ENCODE peak calls at places on chromosomes 1 and 21, in seven cellular contexts. C, P, F, B, O, Q and U are unnamed samples. For H3K4me1, the result is how much of the 10 kb centered on the place peaks cover.

GRCh38 chr1:59323879-59324278 is 27.0 kb downstream of the FGGY start:
- DNase-seq in C (no peak), P (peak), F (no peak), B (no peak), O (no peak), Q (no peak), U (no peak)

GRCh38 chr1:31689821-31690220 is 14.0 kb downstream of the COL16A1 start:
- DNase-seq in C (peak), P (peak), F (no peak), B (no peak), O (no peak), Q (peak), U (no peak)

GRCh38 chr1:185245466-185245865 is 71.6 kb downstream of the IVNS1ABP start:
- DNase-seq in C (no peak), P (no peak), F (no peak), B (no peak), O (no peak), Q (peak), U (no peak)

GRCh38 chr21:46368533-46369285 is 44.8 kb downstream of the PCNT start:
- DNase-seq in C (no peak), P (peak), F (no peak), B (peak), O (no peak), Q (no peak), U (no peak)

GRCh38 chr1:17419626-17420328 is 19.7 kb downstream of the RCC2 start:
- DNase-seq in C (peak), P (peak), F (peak), B (peak), O (peak), Q (peak), U (peak)

GRCh38 chr1:108199231-108199657 is 899 bp downstream of the SLC25A24 start:
- DNase-seq in C (peak), P (peak), F (peak), B (no peak), O (peak), Q (peak), U (peak)

GRCh38 chr1:51484591-51484990 is 34.5 kb downstream of the EPS15 start:
- DNase-seq in C (no peak), P (peak), F (no peak), B (no peak), O (no peak), Q (no peak), U (no peak)

GRCh38 chr1:212595787-212596714 is 12.5 kb upstream of the ATF3 start:
- DNase-seq in C (peak), P (peak), F (no peak), B (no peak), O (peak), Q (peak), U (peak)

GRCh38 chr1:162373541-162374375 is 2.9 kb downstream of the SPATA46 start:
- DNase-seq in C (no peak), P (no peak), F (no peak), B (no peak), O (no peak), Q (peak), U (no peak)

GRCh38 chr1:184624626-184625025 is 130.0 kb downstream of the EDEM3 start:
- DNase-seq in C (no peak), P (peak), F (no peak), B (no peak), O (no peak), Q (no peak), U (no peak)

GRCh38 chr21:31912501-31912900 is 39.7 kb downstream of the HUNK start:
- DNase-seq in C (no peak), P (no peak), F (no peak), B (no peak), O (no peak), Q (no peak), U (no peak)

GRCh38 chr1:206703647-206704046 is 18.9 kb downstream of the MAPKAPK2 start:
- DNase-seq in C (no peak), P (no peak), F (no peak), B (no peak), O (no peak), Q (no peak), U (no peak)

GRCh38 chr1:89610457-89610991 is 22.4 kb upstream of the LRRC8C start:
- DNase-seq in C (no peak), P (no peak), F (no peak), B (peak), O (no peak), Q (no peak), U (no peak)

GRCh38 chr1:50027794-50028193 is 4.0 kb upstream of the AGBL4 start:
- DNase-seq in C (no peak), P (no peak), F (no peak), B (no peak), O (no peak), Q (no peak), U (no peak)
- H3K4me1 ChIP-seq in C (under half), P (under half), F (under half), B (under half), O (under half), Q (under half), U (under half)

DNA sequence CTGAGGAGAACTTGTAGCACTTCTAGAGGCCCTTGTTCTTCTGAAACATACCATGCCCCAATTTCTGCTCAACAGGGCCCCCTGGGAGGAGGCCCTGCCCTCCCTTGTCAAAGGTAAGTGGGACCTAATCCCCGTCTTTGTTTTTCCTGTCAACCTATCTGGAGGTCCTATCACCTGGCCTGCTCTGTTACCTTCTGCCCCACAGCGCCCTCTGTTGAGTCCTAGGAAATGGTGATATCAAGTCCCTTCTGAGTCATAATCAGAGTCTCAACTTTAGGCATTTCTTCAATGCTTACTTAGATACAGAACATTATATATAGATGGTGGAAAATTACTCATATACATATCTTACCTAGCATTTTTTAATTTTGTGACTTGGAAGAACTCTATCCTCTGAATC is 28.2 kb upstream of the FCRL4 start:
- DNase-seq in C (peak), P (no peak), F (peak), B (no peak), O (no peak), Q (no peak), U (peak)
- TF ChIP-seq CTCF in C (peak), P (peak), F (peak), B (no peak), O (no peak), Q (no peak), U (peak)

DNA sequence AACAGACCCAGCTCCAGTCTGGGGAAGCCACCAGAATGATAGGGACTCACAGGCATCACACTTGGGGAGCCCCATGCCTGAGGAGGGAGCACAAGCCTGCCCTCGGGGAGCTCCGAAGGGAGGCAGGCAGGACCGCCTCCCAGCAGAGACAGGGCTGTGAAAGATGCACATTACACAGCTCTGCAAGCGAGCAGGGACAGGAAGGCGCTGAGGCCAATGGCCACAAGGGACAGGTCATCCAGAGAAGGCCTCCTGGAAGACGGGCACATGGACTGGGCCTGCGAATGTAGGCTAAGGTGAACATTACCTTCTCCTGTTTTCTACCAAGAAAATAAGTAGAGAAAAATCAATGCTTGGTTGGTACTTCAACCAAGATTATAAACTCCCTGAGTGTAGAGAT is 4.2 kb downstream of the NPR1 start:
- DNase-seq in C (no peak), P (no peak), F (no peak), B (no peak), O (no peak), Q (no peak), U (no peak)
- H3K4me3 ChIP-seq in C (no peak), P (no peak), F (no peak), B (no peak), O (no peak), Q (no peak), U (no peak)

DNA sequence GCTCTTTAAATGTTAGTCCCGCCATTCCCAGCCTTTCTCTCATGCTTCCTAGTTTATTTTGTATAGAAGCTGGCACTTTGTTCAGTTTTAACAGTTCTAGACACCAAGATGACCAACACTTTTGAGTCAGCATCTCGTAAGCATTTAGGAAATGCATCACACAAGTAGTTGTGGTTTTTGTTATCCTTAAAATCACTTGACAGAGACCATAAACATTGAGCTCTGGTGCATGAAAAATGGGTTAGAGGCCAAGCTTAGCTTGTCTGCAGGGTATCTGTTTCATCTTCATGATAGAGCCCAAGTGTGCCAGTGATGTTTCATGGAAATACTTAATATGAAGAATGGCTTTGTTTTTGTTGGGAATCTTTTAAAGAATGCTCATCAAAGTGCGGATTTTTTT is 159.7 kb downstream of the DISP1 start:
- DNase-seq in C (peak), P (peak), F (no peak), B (no peak), O (no peak), Q (peak), U (no peak)
- H3K4me1 ChIP-seq in C (under half), P (under half), F (under half), B (under half), O (under half), Q (under half), U (under half)

DNA sequence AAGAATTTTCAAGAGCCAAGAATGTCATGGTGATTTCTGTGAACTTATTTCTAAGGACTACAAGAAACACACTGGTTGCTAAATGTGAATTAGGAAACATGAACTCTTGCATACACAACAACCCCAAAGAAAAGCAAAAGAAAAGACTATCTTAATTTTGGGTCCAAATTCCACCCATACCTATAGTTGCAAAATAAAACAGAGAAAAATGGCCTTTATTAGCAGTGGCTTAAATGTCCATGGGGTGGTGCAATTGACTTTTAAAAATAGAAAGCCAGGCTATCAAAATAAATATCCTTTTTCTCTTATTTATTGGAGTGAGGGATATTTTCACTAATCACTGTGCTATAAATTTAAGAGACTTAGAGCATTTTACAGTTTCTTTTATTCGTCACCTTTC is 80.9 kb upstream of the DPYD start:
- DNase-seq in C (no peak), P (no peak), F (no peak), B (no peak), O (no peak), Q (peak), U (no peak)
- TF ChIP-seq CTCF in C (peak), P (peak), F (no peak), B (no peak), O (no peak), Q (peak), U (peak)

DNA sequence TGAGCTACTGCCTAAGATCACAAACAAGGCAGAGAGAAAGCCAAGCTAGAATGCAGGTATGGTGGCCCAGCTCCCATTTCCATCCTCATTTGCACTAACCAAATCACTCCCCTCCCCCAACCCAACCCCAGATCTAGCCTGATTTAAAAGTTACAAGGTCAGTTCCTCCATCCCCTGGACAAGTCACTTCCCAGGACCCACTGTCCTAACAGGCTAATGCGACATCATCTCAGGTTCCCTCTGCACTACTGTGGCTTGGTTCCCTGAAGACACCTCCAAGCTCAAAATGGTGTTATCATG is 2.4 kb downstream of the F11R start:
- DNase-seq in C (no peak), P (no peak), F (no peak), B (no peak), O (no peak), Q (no peak), U (no peak)
- H3K4me3 ChIP-seq in C (peak), P (no peak), F (peak), B (no peak), O (no peak), Q (peak), U (peak)

GRCh38 chr1:33332357-33332789 is 11.5 kb upstream of the A3GALT2 start:
- DNase-seq in C (no peak), P (peak), F (no peak), B (no peak), O (no peak), Q (peak), U (no peak)
- H3K4me1 ChIP-seq in C (under half), P (half or more), F (under half), B (half or more), O (half or more), Q (under half), U (under half)

GRCh38 chr1:44002606-44003157 is 11.3 kb downstream of the CCDC24 start:
- DNase-seq in C (no peak), P (no peak), F (no peak), B (no peak), O (no peak), Q (no peak), U (no peak)
- TF ChIP-seq CTCF in C (no peak), P (peak), F (peak), B (no peak), O (no peak), Q (peak), U (no peak)

GRCh38 chr1:27342778-27343638 is 1.2 kb downstream of the SYTL1 start:
- DNase-seq in C (peak), P (peak), F (peak), B (peak), O (no peak), Q (no peak), U (no peak)

GRCh38 chr1:27343639-27344025 is 1.8 kb downstream of the SYTL1 start:
- DNase-seq in C (no peak), P (peak), F (no peak), B (no peak), O (no peak), Q (no peak), U (no peak)

GRCh38 chr1:27342391-27342777 is 562 bp downstream of the SYTL1 start:
- DNase-seq in C (no peak), P (peak), F (no peak), B (peak), O (no peak), Q (no peak), U (no peak)

GRCh38 chr1:27339213-27339612 is 2.6 kb upstream of the SYTL1 start:
- DNase-seq in C (no peak), P (peak), F (no peak), B (peak), O (no peak), Q (no peak), U (no peak)

DNA sequence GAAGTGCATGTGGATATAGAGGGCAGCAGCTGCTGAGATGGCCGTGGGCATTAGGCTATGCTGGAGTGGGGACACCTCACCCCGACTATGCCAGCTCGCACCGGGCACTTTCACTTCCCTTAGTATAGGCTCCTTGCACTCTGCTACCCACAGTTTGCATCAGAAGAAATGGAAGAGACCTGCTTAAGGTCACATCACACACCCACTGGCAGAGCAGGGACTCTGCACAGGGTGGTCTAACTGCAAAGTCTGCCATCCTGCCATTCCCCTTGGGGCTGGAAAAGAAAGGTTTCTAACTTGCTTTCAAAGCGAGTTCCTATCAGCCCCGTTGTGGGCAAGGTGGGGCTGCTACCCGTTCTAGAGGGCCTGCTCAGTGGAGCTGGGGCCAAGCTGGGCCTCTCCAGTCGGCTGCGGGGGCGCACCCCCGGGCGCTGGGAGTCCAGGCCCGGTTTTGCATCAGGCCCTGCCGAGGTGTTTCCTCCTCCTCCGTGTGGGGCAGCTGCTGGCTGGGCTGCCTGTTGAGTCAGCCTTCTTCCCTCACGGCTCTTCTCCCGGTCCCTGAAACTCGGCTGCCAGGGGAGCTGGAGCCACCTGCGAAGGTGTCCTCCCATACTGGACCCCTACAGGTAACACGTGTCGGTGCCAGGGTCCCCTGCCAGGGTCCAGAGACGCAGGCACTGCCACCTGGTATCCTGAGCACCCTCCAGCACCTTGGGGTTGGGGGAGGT is at the start of gene SYTL1:
- DNase-seq in C (peak), P (peak), F (peak), B (peak), O (no peak), Q (peak), U (peak)
- H3K4me3 ChIP-seq in C (peak), P (peak), F (peak), B (peak), O (no peak), Q (peak), U (peak)

GRCh38 chr1:54335396-54336056 is 70.7 kb downstream of the SSBP3 start:
- DNase-seq in C (peak), P (peak), F (no peak), B (no peak), O (peak), Q (peak), U (no peak)
- H3K4me1 ChIP-seq in C (half or more), P (under half), F (half or more), B (half or more), O (half or more), Q (under half), U (under half)